ENCODE peak calls at places on chromosomes 6 and 20, in five cellular contexts. H is lower leg skin, L is thoracic aorta, K is upper lobe of right lung, X is prostate gland. T is an unnamed sample.

GRCh38 chr6:160005861-160006540 is 37.1 kb downstream of the IGF2R start:
- DNase-seq in H (no peak), L (no peak), K (peak; percentile 72), X (peak; percentile 25), T (peak; percentile 71)

GRCh38 chr6:118297821-118298220 is 250.3 kb upstream of the PLN start:
- DNase-seq in H (no peak), L (no peak), K (no peak), X (no peak), T (no peak)

GRCh38 chr20:50285376-50286173 is 94.9 kb downstream of the CEBPB start:
- DNase-seq in H (no peak), L (no peak), K (no peak), X (no peak), T (peak; percentile 97)

GRCh38 chr20:62415354-62416111 is 8.4 kb upstream of the CABLES2 start:
- DNase-seq in H (no peak), L (no peak), K (no peak), X (no peak), T (no peak)

GRCh38 chr6:12760911-12761310 is 44.3 kb downstream of the PHACTR1 start:
- DNase-seq in H (no peak), L (no peak), K (no peak), X (no peak), T (no peak)

GRCh38 chr6:3163248-3163594 is 5.9 kb upstream of the TUBB2A start:
- DNase-seq in H (peak; percentile 39), L (no peak), K (no peak), X (no peak), T (no peak)

GRCh38 chr20:46799781-46800180 is 90.3 kb downstream of the SLC2A10 start:
- DNase-seq in H (no peak), L (no peak), K (no peak), X (no peak), T (no peak)

GRCh38 chr20:35370751-35371150 is 41.0 kb downstream of the UQCC1 start:
- DNase-seq in H (no peak), L (no peak), K (no peak), X (no peak), T (peak; percentile 45)

GRCh38 chr6:5979650-5980427 is 26.9 kb downstream of the NRN1 start:
- DNase-seq in H (peak; percentile 54), L (no peak), K (no peak), X (no peak), T (no peak)

GRCh38 chr6:157840776-157841175 is 17.7 kb downstream of the SNX9 start:
- DNase-seq in H (no peak), L (no peak), K (no peak), X (no peak), T (peak; percentile 65)

GRCh38 chr20:39916236-39916635 is 772.8 kb downstream of the MAFB start:
- DNase-seq in H (no peak), L (no peak), K (no peak), X (no peak), T (no peak)

GRCh38 chr6:46832816-46833215 is 39.6 kb downstream of the MEP1A start:
- DNase-seq in H (no peak), L (no peak), K (no peak), X (no peak), T (no peak)

GRCh38 chr6:74289881-74290280 is 593.9 kb downstream of the CD109 start:
- DNase-seq in H (no peak), L (no peak), K (no peak), X (no peak), T (peak; percentile 89)

GRCh38 chr20:16143596-16143995 is 429.7 kb downstream of the KIF16B start:
- DNase-seq in H (no peak), L (no peak), K (no peak), X (no peak), T (no peak)

GRCh38 chr6:158439255-158439654 is 120.6 kb upstream of the TMEM181 start:
- DNase-seq in H (no peak), L (no peak), K (no peak), X (no peak), T (no peak)

GRCh38 chr6:36656441-36656840 is 22.1 kb upstream of the CDKN1A start:
- DNase-seq in H (no peak), L (no peak), K (no peak), X (no peak), T (no peak)

GRCh38 chr6:26243132-26243531 is 121.9 kb upstream of the BTN3A2 start:
- DNase-seq in H (no peak), L (no peak), K (no peak), X (no peak), T (no peak)

GRCh38 chr20:63116412-63117106 is 99.4 kb downstream of the YTHDF1 start:
- DNase-seq in H (no peak), L (no peak), K (no peak), X (no peak), T (peak; percentile 22)

GRCh38 chr6:106749611-106750010 is 120.2 kb downstream of the QRSL1 start:
- DNase-seq in H (no peak), L (no peak), K (no peak), X (no peak), T (no peak)

GRCh38 chr6:169252805-169253189 is 849 bp downstream of the THBS2 start:
- DNase-seq in H (no peak), L (no peak), K (no peak), X (no peak), T (peak; percentile 22)

GRCh38 chr6:106117579-106117978 is 31.4 kb downstream of the PRDM1 start:
- DNase-seq in H (no peak), L (no peak), K (no peak), X (no peak), T (no peak)

GRCh38 chr6:122116912-122117663 is 282.4 kb upstream of the HSF2 start:
- DNase-seq in H (no peak), L (no peak), K (no peak), X (no peak), T (no peak)

GRCh38 chr6:147467891-147468290 is 40.6 kb upstream of the SAMD5 start:
- DNase-seq in H (no peak), L (no peak), K (no peak), X (no peak), T (no peak)

GRCh38 chr6:22892452-22892851 is 323.1 kb downstream of the HDGFL1 start:
- DNase-seq in H (peak; percentile 24), L (no peak), K (no peak), X (no peak), T (peak; percentile 94)

GRCh38 chr6:169752074-169752623 is 727 bp downstream of the ERMARD start:
- DNase-seq in H (no peak), L (no peak), K (no peak), X (no peak), T (no peak)

GRCh38 chr6:170208171-170208601 is 82.7 kb downstream of the DLL1 start:
- DNase-seq in H (no peak), L (no peak), K (peak; percentile 57), X (peak; percentile 3), T (no peak)

GRCh38 chr6:150231456-150231855 is 88.6 kb downstream of the PPP1R14C start:
- DNase-seq in H (no peak), L (no peak), K (no peak), X (no peak), T (no peak)

GRCh38 chr20:63177785-63178444 is 38.0 kb downstream of the YTHDF1 start:
- DNase-seq in H (no peak), L (no peak), K (no peak), X (no peak), T (no peak)

GRCh38 chr6:112318505-112318904 is 28.6 kb upstream of the RFPL4B start:
- DNase-seq in H (no peak), L (no peak), K (no peak), X (no peak), T (no peak)

GRCh38 chr6:113326781-113327180 is 530.4 kb upstream of the MARCKS start:
- DNase-seq in H (no peak), L (no peak), K (no peak), X (no peak), T (no peak)

GRCh38 chr6:29675561-29675960 is 5.4 kb downstream of the ZFP57 start:
- DNase-seq in H (no peak), L (no peak), K (no peak), X (no peak), T (no peak)

GRCh38 chr20:33947709-33948295 is 45.9 kb upstream of the RALY start:
- DNase-seq in H (no peak), L (no peak), K (no peak), X (no peak), T (peak; percentile 49)

GRCh38 chr6:166977626-166978550 is 21.3 kb upstream of the CEP43 start:
- DNase-seq in H (no peak), L (no peak), K (no peak), X (no peak), T (no peak)

GRCh38 chr6:88952065-88952704 is 11.2 kb downstream of the RNGTT start:
- DNase-seq in H (no peak), L (no peak), K (no peak), X (no peak), T (peak; percentile 10)

GRCh38 chr20:37914672-37915433 is 11.9 kb downstream of the VSTM2L start:
- DNase-seq in H (no peak), L (no peak), K (peak; percentile 66), X (no peak), T (no peak)
- H3K4me3 ChIP-seq in H (no peak overlapping the region), L (peak overlapping the region; percentile 62), K (peak overlapping the region; percentile 25), X (no peak overlapping the region), T (peak overlapping the region; percentile 15)

DNA sequence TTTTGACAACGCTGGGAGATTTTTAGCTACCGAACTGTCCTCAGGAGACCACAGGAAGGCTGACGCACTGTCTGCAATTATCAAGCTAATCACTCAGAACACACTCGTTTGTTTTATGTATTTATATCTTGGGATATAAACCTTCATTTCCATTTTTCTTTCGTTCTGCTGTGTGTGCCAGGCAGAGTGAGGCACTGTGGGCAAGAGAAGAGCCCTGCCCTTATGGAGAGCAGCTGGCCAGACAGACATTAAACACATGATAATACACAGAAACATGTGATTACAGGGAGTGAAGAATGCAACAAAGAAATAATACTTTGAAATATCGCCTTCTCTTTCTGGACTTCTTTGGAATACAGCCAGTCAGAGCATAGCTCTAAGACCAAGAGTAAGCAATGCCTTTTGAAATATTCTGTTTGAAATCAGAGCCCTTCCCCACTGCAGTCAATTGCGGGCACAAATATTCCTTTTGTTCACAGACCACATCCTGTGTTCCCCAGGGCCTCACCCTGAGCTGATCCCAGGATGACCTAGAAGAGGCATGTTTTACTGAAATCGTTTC is 96.8 kb downstream of the ANKRD60 start:
- DNase-seq in H (peak; percentile 13), L (no peak), K (no peak), X (no peak), T (peak; percentile 75)
- TF ChIP-seq CTCF in H (no peak), L (no peak), K (no peak), X (no peak), T (no peak)

GRCh38 chr20:51696304-51697118 is 71.7 kb downstream of the ATP9A start:
- DNase-seq in H (no peak), L (no peak), K (no peak), X (no peak), T (peak; percentile 70)
- H3K4me3 ChIP-seq in H (no peak overlapping the region), L (peak overlapping the region; percentile 0), K (peak overlapping the region; percentile 1), X (no peak overlapping the region), T (peak overlapping the region; percentile 42)

GRCh38 chr20:8394308-8394945 is 262.4 kb downstream of the PLCB1 start:
- DNase-seq in H (no peak), L (no peak), K (no peak), X (no peak), T (peak; percentile 88)
- TF ChIP-seq CTCF in H (no peak), L (no peak), K (no peak), X (no peak), T (no peak)